ENCODE peak calls at places on chromosomes 3 and 15, in seven cellular contexts. K, D, S, C, G, N and T are unnamed samples.
A peak's percentile ranks its signal among the peaks of the same experiment; 100 is the strongest.

GRCh38 chr15:96243701-96244100 is 86.8 kb upstream of the NR2F2 start:
- DNase-seq in K (no peak), D (no peak), S (no peak), C (no peak), G (no peak), N (no peak), T (no peak)

GRCh38 chr15:73231661-73232443 is 136.9 kb downstream of the HCN4 start:
- DNase-seq in K (no peak), D (no peak), S (no peak), C (no peak), G (no peak), N (no peak), T (no peak)

GRCh38 chr3:39501982-39502837 is 34.7 kb downstream of the MOBP start:
- DNase-seq in K (no peak), D (no peak), S (no peak), C (no peak), G (peak; percentile 76), N (no peak), T (no peak)

GRCh38 chr15:61084944-61085367 is 144.1 kb downstream of the RORA start:
- DNase-seq in K (no peak), D (no peak), S (no peak), C (no peak), G (peak; percentile 70), N (peak; percentile 5), T (peak; percentile 21)

GRCh38 chr15:87816811-87817210 is 439.7 kb downstream of the NTRK3 start:
- DNase-seq in K (no peak), D (no peak), S (no peak), C (no peak), G (no peak), N (no peak), T (no peak)

GRCh38 chr3:64134882-64135281 is 90.4 kb downstream of the PRICKLE2 start:
- DNase-seq in K (no peak), D (no peak), S (no peak), C (no peak), G (no peak), N (no peak), T (no peak)

GRCh38 chr3:8727793-8728517 is 5.6 kb upstream of the CAV3 start:
- DNase-seq in K (no peak), D (no peak), S (no peak), C (no peak), G (no peak), N (no peak), T (no peak)

GRCh38 chr3:98657429-98657828 is 64.0 kb upstream of the CPOX start:
- DNase-seq in K (peak; percentile 16), D (peak; percentile 72), S (no peak), C (no peak), G (peak; percentile 33), N (peak; percentile 13), T (peak; percentile 55)

GRCh38 chr15:31215490-31216209 is 111.0 kb upstream of the KLF13 start:
- DNase-seq in K (peak; percentile 90), D (peak; percentile 91), S (peak; percentile 54), C (no peak), G (peak; percentile 94), N (peak; percentile 73), T (peak; percentile 90)

GRCh38 chr3:161914703-161915102 is 418.1 kb downstream of the OTOL1 start:
- DNase-seq in K (no peak), D (peak; percentile 64), S (peak; percentile 44), C (no peak), G (peak; percentile 59), N (peak; percentile 0), T (no peak)

GRCh38 chr3:12869025-12869695 is 27.8 kb upstream of the RPL32 start:
- DNase-seq in K (peak; percentile 67), D (peak; percentile 92), S (no peak), C (no peak), G (peak; percentile 81), N (peak; percentile 76), T (peak; percentile 68)

GRCh38 chr15:41429003-41429890 is 12.4 kb downstream of the RTF1 start:
- DNase-seq in K (peak; percentile 25), D (no peak), S (no peak), C (peak; percentile 65), G (no peak), N (no peak), T (peak; percentile 34)

GRCh38 chr3:169813757-169814517 is 1.2 kb upstream of the LRRC34 start:
- DNase-seq in K (peak; percentile 29), D (peak; percentile 68), S (peak; percentile 33), C (peak; percentile 83), G (no peak), N (no peak), T (peak; percentile 31)

GRCh38 chr3:69252631-69253030 is 130.2 kb upstream of the LMOD3 start:
- DNase-seq in K (no peak), D (no peak), S (no peak), C (no peak), G (no peak), N (no peak), T (no peak)

GRCh38 chr3:195195321-195196209 is 75.4 kb downstream of the XXYLT1 start:
- DNase-seq in K (no peak), D (no peak), S (no peak), C (no peak), G (no peak), N (no peak), T (no peak)

GRCh38 chr3:13296662-13297061 is 123.5 kb downstream of the NUP210 start:
- DNase-seq in K (no peak), D (no peak), S (no peak), C (no peak), G (no peak), N (no peak), T (no peak)

GRCh38 chr3:194306771-194307640 is 44.1 kb downstream of the CPN2 start:
- DNase-seq in K (no peak), D (no peak), S (no peak), C (peak; percentile 81), G (no peak), N (no peak), T (no peak)

GRCh38 chr3:13015286-13016082 is 57.7 kb downstream of the IQSEC1 start:
- DNase-seq in K (no peak), D (no peak), S (no peak), C (no peak), G (no peak), N (no peak), T (no peak)

GRCh38 chr3:39502838-39503145 is 35.3 kb downstream of the MOBP start:
- DNase-seq in K (no peak), D (no peak), S (no peak), C (no peak), G (no peak), N (no peak), T (no peak)

GRCh38 chr3:101333883-101334282 is 13.5 kb upstream of the IMPG2 start:
- DNase-seq in K (no peak), D (peak; percentile 44), S (no peak), C (no peak), G (no peak), N (peak; percentile 51), T (no peak)

GRCh38 chr3:49378249-49378899 is 20.2 kb upstream of the GPX1 start:
- DNase-seq in K (no peak), D (no peak), S (peak; percentile 18), C (no peak), G (no peak), N (no peak), T (no peak)

GRCh38 chr3:179716811-179717210 is 64.0 kb downstream of the USP13 start:
- DNase-seq in K (no peak), D (no peak), S (no peak), C (no peak), G (no peak), N (no peak), T (no peak)

GRCh38 chr15:78072080-78072892 is 5.2 kb downstream of the TBC1D2B start:
- DNase-seq in K (no peak), D (no peak), S (peak; percentile 56), C (no peak), G (no peak), N (no peak), T (no peak)

DNA sequence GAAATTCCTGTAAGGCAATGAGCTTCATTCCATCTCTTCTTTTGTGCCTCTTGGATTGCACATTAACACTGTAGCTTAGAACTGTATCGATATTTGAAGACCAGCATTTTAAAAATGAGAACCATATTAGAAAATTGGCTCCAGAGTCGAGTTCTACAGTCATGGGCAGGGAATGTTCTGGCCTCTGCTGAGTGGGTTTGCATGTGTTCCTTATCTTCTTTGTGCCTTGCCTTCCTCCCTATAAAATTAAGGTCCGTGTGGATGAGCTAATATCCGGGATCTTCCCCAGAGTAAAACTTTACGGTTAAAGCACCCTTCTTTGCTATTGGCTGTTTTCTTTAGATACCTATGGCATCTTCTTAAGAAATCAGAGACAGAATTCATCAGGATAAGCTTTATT is 77.3 kb upstream of the PLCL2 start:
- DNase-seq in K (no peak), D (no peak), S (no peak), C (no peak), G (no peak), N (no peak), T (no peak)
- TF ChIP-seq TAF1 in K (no peak), D (no peak), S (no peak), C (no peak), G (no peak), N (no peak), T (no peak)

GRCh38 chr3:153182894-153183293 is 20.9 kb downstream of the RAP2B start:
- DNase-seq in K (no peak), D (no peak), S (no peak), C (no peak), G (no peak), N (no peak), T (no peak)
- TF ChIP-seq TAF1 in K (no peak), D (no peak), S (no peak), C (no peak), G (no peak), N (no peak), T (no peak)

GRCh38 chr15:83320831-83321230 is 36.4 kb upstream of the BNC1 start:
- DNase-seq in K (no peak), D (no peak), S (no peak), C (no peak), G (no peak), N (no peak), T (no peak)

GRCh38 chr15:83322061-83322460 is 37.6 kb upstream of the BNC1 start:
- DNase-seq in K (no peak), D (no peak), S (no peak), C (no peak), G (no peak), N (no peak), T (no peak)

GRCh38 chr15:83324799-83325198 is 40.3 kb upstream of the BNC1 start:
- DNase-seq in K (no peak), D (no peak), S (no peak), C (no peak), G (no peak), N (no peak), T (no peak)

GRCh38 chr15:83320404-83320803 is 35.9 kb upstream of the BNC1 start:
- DNase-seq in K (no peak), D (no peak), S (no peak), C (no peak), G (no peak), N (no peak), T (no peak)

DNA sequence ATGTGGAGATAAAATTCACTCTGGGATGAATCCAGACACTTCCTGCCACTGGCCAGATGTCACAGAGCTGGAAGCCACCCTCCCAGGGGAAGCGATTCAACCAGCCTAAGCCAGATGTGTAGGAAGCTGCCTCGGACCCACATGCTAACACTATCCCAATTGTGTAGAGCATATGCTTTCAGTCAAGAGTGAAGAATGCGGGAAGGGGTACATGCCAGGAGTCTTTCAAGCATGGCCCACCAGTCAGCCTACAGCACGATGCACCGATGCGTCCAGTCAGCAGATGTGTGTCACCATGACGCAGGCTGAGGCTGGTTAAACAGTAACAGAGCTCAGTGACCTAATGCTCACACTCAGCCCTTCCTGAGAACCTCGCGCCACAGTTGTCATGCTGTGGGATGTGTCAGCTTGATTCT is 38.8 kb upstream of the BNC1 start:
- DNase-seq in K (no peak), D (no peak), S (no peak), C (no peak), G (peak; percentile 4), N (no peak), T (no peak)
- TF ChIP-seq TAF1 in K (no peak), D (no peak), S (no peak), C (no peak), G (no peak), N (no peak), T (no peak)

GRCh38 chr3:141950572-141951493 is 74.4 kb downstream of the ATP1B3 start:
- DNase-seq in K (no peak), D (peak; percentile 23), S (no peak), C (no peak), G (no peak), N (no peak), T (no peak)
- TF ChIP-seq TAF1 in K (no peak), D (no peak), S (no peak), C (no peak), G (no peak), N (no peak), T (no peak)